ENCODE peak calls at places on chromosomes 1 and 21, in six cellular contexts. C, D, K, S, T and G are unnamed samples.
A peak's percentile ranks its signal among the peaks of the same experiment; 100 is the strongest.

GRCh38 chr1:188365874-188366273 is 1537.1 kb downstream of the PLA2G4A start:
- DNase-seq in C (no peak), D (no peak), K (no peak), S (no peak), T (no peak), G (no peak)

GRCh38 chr1:117030271-117030877 is 28.8 kb downstream of the CD101 start:
- DNase-seq in C (no peak), D (no peak), K (no peak), S (no peak), T (no peak), G (no peak)

GRCh38 chr21:42208801-42209490 is 10.0 kb upstream of the ABCG1 start:
- DNase-seq in C (no peak), D (no peak), K (no peak), S (no peak), T (no peak), G (no peak)

GRCh38 chr1:116737855-116738318 is 16.3 kb upstream of the CD2 start:
- DNase-seq in C (no peak), D (no peak), K (no peak), S (no peak), T (no peak), G (no peak)

GRCh38 chr1:56573311-56573710 is 6.1 kb downstream of the PLPP3 start:
- DNase-seq in C (no peak), D (no peak), K (no peak), S (no peak), T (no peak), G (no peak)

GRCh38 chr21:37619464-37619974 is 252.9 kb downstream of the DYRK1A start:
- DNase-seq in C (no peak), D (no peak), K (no peak), S (no peak), T (no peak), G (no peak)

GRCh38 chr1:158113759-158114127 is 67.0 kb upstream of the CD1D start:
- DNase-seq in C (no peak), D (no peak), K (no peak), S (no peak), T (no peak), G (no peak)

GRCh38 chr1:175322109-175322508 is 129.5 kb upstream of the KIAA0040 start:
- DNase-seq in C (no peak), D (no peak), K (no peak), S (no peak), T (no peak), G (no peak)

GRCh38 chr21:35238119-35238518 is 189.0 kb upstream of the RUNX1 start:
- DNase-seq in C (no peak), D (no peak), K (no peak), S (no peak), T (no peak), G (no peak)

DNA sequence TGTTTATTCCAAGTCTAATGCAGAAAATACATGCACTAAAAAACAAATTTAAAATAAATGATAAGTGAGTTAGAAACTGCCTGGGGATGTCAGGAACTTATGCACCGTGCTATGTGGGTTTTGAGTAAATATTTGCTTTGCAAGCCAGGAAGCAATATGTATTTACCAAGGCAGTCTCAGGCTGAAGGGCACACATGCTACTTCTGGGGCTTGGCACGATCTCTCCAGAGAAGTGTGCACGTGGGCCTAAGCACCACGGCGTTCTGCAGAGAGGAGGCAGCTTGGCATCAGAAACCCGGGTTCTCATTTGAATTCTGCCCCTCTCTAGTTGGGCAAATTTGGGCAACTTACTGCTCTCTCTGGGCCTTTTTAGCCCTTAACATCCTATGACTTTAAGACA is 72.6 kb upstream of the ROR1 start:
- DNase-seq in C (peak; percentile 74), D (no peak), K (no peak), S (no peak), T (no peak), G (no peak)
- H3K27ac ChIP-seq in C (peak overlapping the region; percentile 77), D (no peak overlapping the region), K (no peak overlapping the region), S (no peak overlapping the region), T (no peak overlapping the region), G (no peak overlapping the region)

DNA sequence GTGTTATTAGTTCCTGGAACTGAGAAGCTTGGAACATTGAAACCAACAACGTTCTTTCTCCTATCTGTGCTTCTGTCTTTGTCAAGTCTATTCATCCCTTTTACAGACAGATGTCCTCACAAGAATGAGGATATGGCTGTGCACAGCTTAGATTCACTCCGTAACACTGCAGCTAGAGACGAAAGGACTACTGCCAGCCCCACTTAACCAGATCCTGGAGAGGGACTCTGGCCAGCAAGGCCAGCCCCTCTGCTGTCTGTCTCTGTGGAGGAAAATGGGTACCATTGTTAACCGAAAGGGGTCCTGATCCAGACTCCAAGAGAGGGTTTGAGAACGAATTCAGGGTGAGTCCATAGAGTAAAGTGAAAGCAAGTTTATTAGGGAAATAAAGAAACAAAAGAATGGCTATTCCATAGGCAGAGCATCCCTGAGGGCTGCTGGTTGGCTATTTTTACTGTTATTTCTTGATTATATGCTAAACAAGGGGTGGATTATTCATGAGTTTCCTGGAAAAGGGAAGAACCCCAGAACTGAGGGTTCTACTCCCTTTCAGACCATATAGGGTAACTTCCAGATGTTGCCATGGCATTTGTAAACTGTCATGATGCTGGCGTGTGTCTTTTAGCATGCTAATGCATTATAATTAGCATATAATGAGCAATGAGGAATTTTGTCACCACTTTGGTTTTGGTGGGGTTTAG is 17.4 kb upstream of the USP24 start:
- DNase-seq in C (no peak), D (no peak), K (no peak), S (no peak), T (no peak), G (no peak)
- H3K4me3 ChIP-seq in C (no peak overlapping the region), D (no peak overlapping the region), K (no peak overlapping the region), S (no peak overlapping the region), T (no peak overlapping the region), G (no peak overlapping the region)

GRCh38 chr1:214386747-214387146 is 105.8 kb downstream of the SMYD2 start:
- DNase-seq in C (no peak), D (no peak), K (peak; percentile 65), S (no peak), T (no peak), G (no peak)
- H3K27ac ChIP-seq in C (no peak overlapping the region), D (no peak overlapping the region), K (peak overlapping the region; percentile 44), S (no peak overlapping the region), T (no peak overlapping the region), G (no peak overlapping the region)

GRCh38 chr1:68969430-68969829 is 472.5 kb upstream of the DEPDC1 start:
- DNase-seq in C (no peak), D (no peak), K (no peak), S (no peak), T (no peak), G (no peak)
- H3K4me3 ChIP-seq in C (no peak overlapping the region), D (no peak overlapping the region), K (no peak overlapping the region), S (no peak overlapping the region), T (no peak overlapping the region), G (no peak overlapping the region)

GRCh38 chr1:10678852-10679251 is 117.6 kb downstream of the CASZ1 start:
- DNase-seq in C (no peak), D (no peak), K (no peak), S (no peak), T (no peak), G (no peak)

GRCh38 chr1:10676987-10677386 is 119.5 kb downstream of the CASZ1 start:
- DNase-seq in C (no peak), D (no peak), K (no peak), S (no peak), T (no peak), G (no peak)

GRCh38 chr1:10679521-10680220 is 116.8 kb downstream of the CASZ1 start:
- DNase-seq in C (peak; percentile 60), D (peak; percentile 79), K (no peak), S (no peak), T (peak; percentile 65), G (peak; percentile 11)

GRCh38 chr1:10677508-10678364 is 118.7 kb downstream of the CASZ1 start:
- DNase-seq in C (no peak), D (no peak), K (no peak), S (no peak), T (no peak), G (no peak)

DNA sequence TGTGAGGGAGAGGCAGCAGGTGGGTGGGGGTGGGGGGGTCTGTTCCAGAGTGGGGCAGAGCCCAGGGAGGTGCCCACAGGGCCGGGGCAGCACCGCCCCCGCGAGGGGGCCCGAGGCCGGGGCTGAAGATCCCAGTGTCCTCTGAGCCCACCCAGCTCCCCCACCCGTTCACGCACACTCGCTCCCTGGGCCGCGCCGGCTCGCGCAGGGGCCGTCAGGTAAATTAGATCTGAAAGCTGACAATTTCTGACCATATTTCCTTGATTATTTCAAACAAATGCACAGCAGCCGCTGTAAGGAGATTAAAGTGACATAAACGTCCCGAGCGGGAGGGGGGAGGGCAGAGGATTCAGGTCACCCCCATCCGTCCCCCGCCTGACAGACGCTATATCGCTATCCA is 118.1 kb downstream of the CASZ1 start:
- DNase-seq in C (no peak), D (no peak), K (no peak), S (no peak), T (no peak), G (no peak)
- H3K27ac ChIP-seq in C (no peak overlapping the region), D (peak overlapping the region; percentile 89), K (peak overlapping the region; percentile 63), S (no peak overlapping the region), T (no peak overlapping the region), G (no peak overlapping the region)

GRCh38 chr1:167821969-167822685 is 91.8 kb downstream of the ADCY10 start:
- DNase-seq in C (no peak), D (no peak), K (no peak), S (no peak), T (no peak), G (no peak)

GRCh38 chr1:167821356-167821685 is 92.6 kb downstream of the ADCY10 start:
- DNase-seq in C (no peak), D (no peak), K (no peak), S (no peak), T (no peak), G (no peak)

GRCh38 chr1:167820684-167821355 is 93.1 kb downstream of the ADCY10 start:
- DNase-seq in C (no peak), D (no peak), K (no peak), S (no peak), T (no peak), G (no peak)

GRCh38 chr1:167824163-167824794 is 89.7 kb downstream of the ADCY10 start:
- DNase-seq in C (no peak), D (no peak), K (no peak), S (no peak), T (no peak), G (no peak)

DNA sequence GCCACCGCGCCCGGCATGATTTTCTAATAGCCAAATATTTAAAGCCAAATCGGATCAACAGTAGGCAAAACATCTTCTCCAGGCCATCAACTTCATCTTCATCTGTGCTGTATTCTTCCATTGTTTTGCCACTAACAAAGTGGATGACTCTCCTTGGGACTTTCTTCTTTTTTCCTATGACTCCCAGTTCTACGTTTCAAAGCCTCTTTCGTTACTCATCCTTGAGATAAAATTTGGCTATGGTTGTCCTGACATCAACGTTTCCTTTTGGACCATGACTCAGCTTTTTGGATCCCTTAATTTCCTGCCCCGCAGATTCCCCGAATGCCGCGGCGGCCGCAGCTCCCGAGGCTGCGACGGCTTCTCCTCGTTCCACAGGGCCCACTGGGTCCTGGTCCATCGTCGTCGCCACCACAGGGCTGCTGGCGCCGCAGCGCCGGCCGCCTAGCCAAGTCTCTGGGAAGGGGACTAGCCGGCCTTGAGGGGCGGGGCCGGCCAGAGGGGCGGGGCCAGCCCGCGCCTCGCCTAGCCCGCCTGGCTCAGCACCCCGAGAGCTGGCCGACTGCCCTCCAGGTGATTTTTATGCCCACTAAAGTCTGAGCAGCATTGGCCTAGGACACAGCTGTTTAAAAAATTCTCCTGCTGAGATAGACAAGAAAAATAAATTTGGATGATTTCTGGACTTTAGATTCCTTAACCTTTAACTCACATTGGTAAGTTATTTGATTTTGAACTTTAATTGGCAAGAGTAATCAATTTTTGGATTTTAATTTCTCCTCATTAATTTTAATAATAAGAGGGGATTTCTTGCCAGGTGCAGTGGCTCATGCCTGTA is 93.9 kb downstream of the ADCY10 start:
- DNase-seq in C (peak; percentile 72), D (peak; percentile 95), K (peak; percentile 94), S (no peak), T (peak; percentile 41), G (peak; percentile 63)
- H3K4me3 ChIP-seq in C (no peak overlapping the region), D (peak overlapping the region; percentile 57), K (peak overlapping the region; percentile 40), S (peak overlapping the region; percentile 63), T (peak overlapping the region; percentile 4), G (peak overlapping the region; percentile 37)

GRCh38 chr1:234985007-234985370 is 143.6 kb downstream of the TOMM20 start:
- DNase-seq in C (no peak), D (no peak), K (no peak), S (no peak), T (no peak), G (no peak)
- H3K27ac ChIP-seq in C (peak overlapping the region; percentile 61), D (peak overlapping the region; percentile 89), K (peak overlapping the region; percentile 46), S (peak overlapping the region; percentile 90), T (no peak overlapping the region), G (peak overlapping the region; percentile 86)